ENCODE peak calls at places on chromosomes 3 and 15, in four cellular contexts. M is head of caudate nucleus, X is heart left ventricle, V is HEK293T. U is an unnamed sample.

GRCh38 chr3:188233320-188233719 is 79.4 kb downstream of the LPP start:
- DNase-seq in X (no peak), M (no peak), V (no peak), U (no peak)

GRCh38 chr15:60392601-60392985 is 5.2 kb downstream of the ANXA2 start:
- DNase-seq in V (no peak), X (no peak), M (no peak), U (no peak)

GRCh38 chr3:48984648-48985047 is 5.4 kb upstream of the P4HTM start:
- DNase-seq in M (no peak), V (no peak), X (no peak), U (no peak)

GRCh38 chr15:39127925-39128617 is 452.8 kb upstream of the THBS1 start:
- DNase-seq in X (no peak), V (no peak), M (no peak), U (no peak)

GRCh38 chr3:10286596-10287295 is 6.0 kb downstream of the GHRL start:
- DNase-seq in X (no peak), V (no peak), M (peak; percentile 64), U (no peak)

GRCh38 chr3:105747056-105747455 is 121.8 kb downstream of the CBLB start:
- DNase-seq in M (peak; percentile 9), X (no peak), V (no peak), U (no peak)

GRCh38 chr3:50190921-50191660 is at the start of gene GNAT1:
- DNase-seq in M (no peak), V (no peak), X (no peak), U (no peak)

GRCh38 chr3:136186330-136186729 is 9.8 kb downstream of the MSL2 start:
- DNase-seq in M (no peak), V (no peak), X (no peak), U (no peak)

GRCh38 chr3:13030649-13031048 is 42.6 kb downstream of the IQSEC1 start:
- DNase-seq in V (no peak), X (no peak), M (peak; percentile 73), U (peak; percentile 4)

GRCh38 chr3:122151480-122151879 is 32.0 kb upstream of the CASR start:
- DNase-seq in M (no peak), V (no peak), X (no peak), U (no peak)

GRCh38 chr15:65033659-65034269 is 4.3 kb upstream of the MTFMT start:
- DNase-seq in X (no peak), V (peak; percentile 31), M (peak; percentile 55), U (no peak)

GRCh38 chr3:9809239-9809614 is 835 bp upstream of the TTLL3 start:
- DNase-seq in V (no peak), M (no peak), X (no peak), U (no peak)

GRCh38 chr15:70589221-70589620 is 174.1 kb downstream of the UACA start:
- DNase-seq in V (no peak), X (no peak), M (no peak), U (no peak)

GRCh38 chr3:57755368-57756021 is 614 bp upstream of the SLMAP start:
- DNase-seq in V (peak; percentile 59), X (no peak), M (peak; percentile 78), U (peak; percentile 39)

GRCh38 chr3:14267976-14268375 is 89.4 kb downstream of the LSM3 start:
- DNase-seq in M (no peak), V (no peak), X (no peak), U (no peak)

GRCh38 chr3:131636266-131636775 is 133.6 kb upstream of the MRPL3 start:
- DNase-seq in M (no peak), V (no peak), X (no peak), U (no peak)

GRCh38 chr3:127781411-127782001 is 40.8 kb downstream of the MGLL start:
- DNase-seq in M (no peak), X (peak; percentile 56), V (no peak), U (peak; percentile 67)

GRCh38 chr3:9810357-9810726 is 280 bp downstream of the TTLL3 start:
- DNase-seq in X (no peak), V (no peak), M (no peak), U (no peak)

GRCh38 chr15:28191832-28192231 is 92.7 kb upstream of the OCA2 start:
- DNase-seq in M (peak; percentile 64), V (no peak), X (peak; percentile 48), U (peak; percentile 76)